ENCODE peak calls at places on chromosomes 3 and 15, in six cellular contexts. One of them, this sample, is unnamed. For H3K4me1, the result is how much of the 10 kb centered on the place peaks cover.

GRCh38 chr15:66603301-66604179 is 37.7 kb upstream of the LCTL start:
- DNase-seq in H9: peak
- DNase-seq in HAP-1: peak
- DNase-seq in right atrium auricular region: no peak
- DNase-seq in SK-N-SH: peak
- DNase-seq in cardiac muscle cell: peak
- DNase-seq in this sample: peak

GRCh38 chr3:184496933-184497332 is 64.7 kb upstream of the EPHB3 start:
- DNase-seq in H9: no peak
- DNase-seq in HAP-1: no peak
- DNase-seq in right atrium auricular region: no peak
- DNase-seq in SK-N-SH: no peak
- DNase-seq in cardiac muscle cell: no peak
- DNase-seq in this sample: no peak

GRCh38 chr3:120198305-120198878 is 86.6 kb downstream of the GPR156 start:
- DNase-seq in H9: no peak
- DNase-seq in HAP-1: no peak
- DNase-seq in right atrium auricular region: no peak
- DNase-seq in SK-N-SH: no peak
- DNase-seq in cardiac muscle cell: peak
- DNase-seq in this sample: peak

GRCh38 chr3:135895734-135896121 is 69.8 kb upstream of the PPP2R3A start:
- DNase-seq in H9: no peak
- DNase-seq in HAP-1: no peak
- DNase-seq in right atrium auricular region: no peak
- DNase-seq in SK-N-SH: no peak
- DNase-seq in cardiac muscle cell: peak
- DNase-seq in this sample: peak

GRCh38 chr3:41118461-41119385 is 80.6 kb upstream of the CTNNB1 start:
- DNase-seq in H9: no peak
- DNase-seq in HAP-1: no peak
- DNase-seq in right atrium auricular region: no peak
- DNase-seq in SK-N-SH: no peak
- DNase-seq in cardiac muscle cell: no peak
- DNase-seq in this sample: no peak

GRCh38 chr3:126493051-126493450 is 17.4 kb upstream of the ZXDC start:
- DNase-seq in H9: no peak
- DNase-seq in HAP-1: no peak
- DNase-seq in right atrium auricular region: no peak
- DNase-seq in SK-N-SH: no peak
- DNase-seq in cardiac muscle cell: no peak
- DNase-seq in this sample: no peak

GRCh38 chr15:84605225-84605882 is 4.5 kb downstream of the ZSCAN2 start:
- DNase-seq in H9: no peak
- DNase-seq in HAP-1: no peak
- DNase-seq in right atrium auricular region: no peak
- DNase-seq in SK-N-SH: no peak
- DNase-seq in cardiac muscle cell: no peak
- DNase-seq in this sample: no peak

GRCh38 chr3:55180936-55181535 is 253.2 kb upstream of the LRTM1 start:
- DNase-seq in H9: no peak
- DNase-seq in HAP-1: peak
- DNase-seq in right atrium auricular region: no peak
- DNase-seq in SK-N-SH: peak
- DNase-seq in cardiac muscle cell: peak
- DNase-seq in this sample: peak

GRCh38 chr3:157614896-157615295 is 111.7 kb upstream of the VEPH1 start:
- DNase-seq in H9: no peak
- DNase-seq in HAP-1: no peak
- DNase-seq in right atrium auricular region: no peak
- DNase-seq in SK-N-SH: no peak
- DNase-seq in cardiac muscle cell: no peak
- DNase-seq in this sample: no peak

GRCh38 chr15:46077220-46077619 is 442.4 kb downstream of the SQOR start:
- DNase-seq in H9: no peak
- DNase-seq in HAP-1: no peak
- DNase-seq in right atrium auricular region: no peak
- DNase-seq in SK-N-SH: no peak
- DNase-seq in cardiac muscle cell: no peak
- DNase-seq in this sample: no peak

GRCh38 chr3:168165390-168166269 is 69.9 kb upstream of the GOLIM4 start:
- DNase-seq in H9: peak
- DNase-seq in HAP-1: peak
- DNase-seq in right atrium auricular region: peak
- DNase-seq in SK-N-SH: peak
- DNase-seq in cardiac muscle cell: peak
- DNase-seq in this sample: peak

GRCh38 chr3:9087831-9088413 is 124.7 kb upstream of the RAD18 start:
- DNase-seq in H9: no peak
- DNase-seq in HAP-1: no peak
- DNase-seq in right atrium auricular region: no peak
- DNase-seq in SK-N-SH: no peak
- DNase-seq in cardiac muscle cell: peak
- DNase-seq in this sample: no peak

GRCh38 chr15:22253676-22254408 is 173.5 kb downstream of the OR4M2 start:
- DNase-seq in H9: no peak
- DNase-seq in HAP-1: no peak
- DNase-seq in right atrium auricular region: no peak
- DNase-seq in SK-N-SH: no peak
- DNase-seq in cardiac muscle cell: no peak
- DNase-seq in this sample: no peak

GRCh38 chr15:96585634-96586386 is 255.3 kb downstream of the NR2F2 start:
- DNase-seq in H9: no peak
- DNase-seq in HAP-1: no peak
- DNase-seq in right atrium auricular region: no peak
- DNase-seq in SK-N-SH: peak
- DNase-seq in cardiac muscle cell: peak
- DNase-seq in this sample: peak

GRCh38 chr3:36077320-36077719 is 303.0 kb upstream of the STAC start:
- DNase-seq in H9: no peak
- DNase-seq in HAP-1: no peak
- DNase-seq in right atrium auricular region: no peak
- DNase-seq in SK-N-SH: no peak
- DNase-seq in cardiac muscle cell: no peak
- DNase-seq in this sample: no peak

GRCh38 chr15:61444585-61444984 is 215.5 kb upstream of the RORA start:
- DNase-seq in H9: no peak
- DNase-seq in HAP-1: no peak
- DNase-seq in right atrium auricular region: no peak
- DNase-seq in SK-N-SH: no peak
- DNase-seq in cardiac muscle cell: no peak
- DNase-seq in this sample: no peak

GRCh38 chr3:169203631-169204550 is 459.6 kb downstream of the MECOM start:
- DNase-seq in H9: no peak
- DNase-seq in HAP-1: peak
- DNase-seq in right atrium auricular region: no peak
- DNase-seq in SK-N-SH: no peak
- DNase-seq in cardiac muscle cell: peak
- DNase-seq in this sample: no peak

GRCh38 chr3:31307131-31307785 is 225.5 kb upstream of the STT3B start:
- DNase-seq in H9: no peak
- DNase-seq in HAP-1: no peak
- DNase-seq in right atrium auricular region: no peak
- DNase-seq in SK-N-SH: no peak
- DNase-seq in cardiac muscle cell: peak
- DNase-seq in this sample: no peak

GRCh38 chr3:132554437-132554836 is 42.6 kb upstream of the ACKR4 start:
- DNase-seq in H9: no peak
- DNase-seq in HAP-1: peak
- DNase-seq in right atrium auricular region: no peak
- DNase-seq in SK-N-SH: no peak
- DNase-seq in cardiac muscle cell: peak
- DNase-seq in this sample: no peak

DNA sequence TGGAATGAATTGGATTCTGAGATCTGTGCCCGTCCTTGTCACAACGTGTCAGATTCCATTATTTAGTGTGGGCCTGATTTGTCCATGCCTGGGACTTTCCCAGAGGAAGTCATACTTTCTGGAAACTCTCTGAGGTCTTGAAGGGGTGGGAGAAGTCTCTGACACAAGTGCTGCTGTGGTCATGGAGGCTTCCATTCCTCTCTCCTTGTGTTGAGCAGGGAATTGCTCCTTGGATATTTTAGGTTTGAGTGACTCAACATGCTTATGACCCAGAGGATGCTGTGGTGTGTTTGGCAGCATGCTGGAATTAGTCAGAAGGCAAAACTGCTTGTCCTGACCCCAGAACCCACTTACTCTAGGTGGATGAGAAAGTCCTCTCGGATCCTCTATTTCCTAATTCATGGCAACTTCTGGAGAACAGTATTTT is 132.1 kb downstream of the LPP start:
- DNase-seq in H9: no peak
- DNase-seq in HAP-1: no peak
- DNase-seq in right atrium auricular region: peak
- DNase-seq in SK-N-SH: no peak
- DNase-seq in cardiac muscle cell: peak
- DNase-seq in this sample: peak
- H3K4me1 ChIP-seq in H9: under half
- H3K4me1 ChIP-seq in HAP-1: under half
- H3K4me1 ChIP-seq in right atrium auricular region: half or more
- H3K4me1 ChIP-seq in SK-N-SH: under half
- H3K4me1 ChIP-seq in cardiac muscle cell: under half
- H3K4me1 ChIP-seq in this sample: half or more

DNA sequence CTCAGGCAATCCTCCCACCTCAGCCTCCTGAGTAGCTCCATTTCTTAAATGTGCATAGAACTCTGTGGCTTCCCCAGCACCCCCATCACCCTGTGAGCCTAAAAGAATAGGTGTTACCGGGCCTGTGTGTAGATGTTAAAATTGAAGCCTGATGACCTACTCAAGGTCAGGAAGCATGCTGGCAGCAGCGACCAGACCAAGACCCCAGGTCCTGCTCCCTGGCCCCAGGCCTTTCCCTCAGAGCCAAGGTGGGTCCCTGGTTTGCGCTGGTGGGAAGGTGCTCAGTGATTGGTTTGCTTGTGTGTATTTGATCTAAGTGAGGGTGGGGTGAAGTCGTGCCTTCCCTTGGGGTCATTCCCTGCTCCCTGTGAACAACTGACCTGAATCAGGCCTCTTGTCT is 18.4 kb upstream of the CRABP1 start:
- DNase-seq in H9: no peak
- DNase-seq in HAP-1: no peak
- DNase-seq in right atrium auricular region: no peak
- DNase-seq in SK-N-SH: peak
- DNase-seq in cardiac muscle cell: no peak
- DNase-seq in this sample: no peak
- H3K4me1 ChIP-seq in H9: under half
- H3K4me1 ChIP-seq in HAP-1: under half
- H3K4me1 ChIP-seq in right atrium auricular region: under half
- H3K4me1 ChIP-seq in SK-N-SH: under half
- H3K4me1 ChIP-seq in cardiac muscle cell: under half
- H3K4me1 ChIP-seq in this sample: under half

GRCh38 chr15:70750203-70750869 is 13.0 kb downstream of the UACA start:
- DNase-seq in H9: no peak
- DNase-seq in HAP-1: no peak
- DNase-seq in right atrium auricular region: no peak
- DNase-seq in SK-N-SH: no peak
- DNase-seq in cardiac muscle cell: no peak
- DNase-seq in this sample: no peak
- H3K4me1 ChIP-seq in H9: under half
- H3K4me1 ChIP-seq in HAP-1: under half
- H3K4me1 ChIP-seq in right atrium auricular region: half or more
- H3K4me1 ChIP-seq in SK-N-SH: under half
- H3K4me1 ChIP-seq in cardiac muscle cell: under half
- H3K4me1 ChIP-seq in this sample: under half

GRCh38 chr15:81292516-81293001 is 31.4 kb downstream of the STARD5 start:
- DNase-seq in H9: no peak
- DNase-seq in HAP-1: no peak
- DNase-seq in right atrium auricular region: no peak
- DNase-seq in SK-N-SH: no peak
- DNase-seq in cardiac muscle cell: no peak
- DNase-seq in this sample: no peak

GRCh38 chr15:81295466-81296145 is 28.3 kb downstream of the STARD5 start:
- DNase-seq in H9: no peak
- DNase-seq in HAP-1: no peak
- DNase-seq in right atrium auricular region: no peak
- DNase-seq in SK-N-SH: no peak
- DNase-seq in cardiac muscle cell: no peak
- DNase-seq in this sample: peak

GRCh38 chr15:81296218-81296617 is 27.7 kb downstream of the STARD5 start:
- DNase-seq in H9: no peak
- DNase-seq in HAP-1: no peak
- DNase-seq in right atrium auricular region: no peak
- DNase-seq in SK-N-SH: no peak
- DNase-seq in cardiac muscle cell: no peak
- DNase-seq in this sample: no peak

GRCh38 chr15:81293728-81294500 is 30.0 kb downstream of the STARD5 start:
- DNase-seq in H9: no peak
- DNase-seq in HAP-1: no peak
- DNase-seq in right atrium auricular region: no peak
- DNase-seq in SK-N-SH: peak
- DNase-seq in cardiac muscle cell: no peak
- DNase-seq in this sample: no peak

GRCh38 chr15:81294501-81294850 is 29.5 kb downstream of the STARD5 start:
- DNase-seq in H9: peak
- DNase-seq in HAP-1: no peak
- DNase-seq in right atrium auricular region: no peak
- DNase-seq in SK-N-SH: no peak
- DNase-seq in cardiac muscle cell: no peak
- DNase-seq in this sample: no peak
- H3K4me1 ChIP-seq in H9: under half
- H3K4me1 ChIP-seq in HAP-1: under half
- H3K4me1 ChIP-seq in right atrium auricular region: under half
- H3K4me1 ChIP-seq in SK-N-SH: under half
- H3K4me1 ChIP-seq in cardiac muscle cell: under half
- H3K4me1 ChIP-seq in this sample: under half

GRCh38 chr15:41775651-41776050 is 1.4 kb downstream of the MAPKBP1 start:
- DNase-seq in H9: no peak
- DNase-seq in HAP-1: no peak
- DNase-seq in right atrium auricular region: no peak
- DNase-seq in SK-N-SH: no peak
- DNase-seq in cardiac muscle cell: peak
- DNase-seq in this sample: no peak
- H3K4me1 ChIP-seq in H9: under half
- H3K4me1 ChIP-seq in HAP-1: under half
- H3K4me1 ChIP-seq in right atrium auricular region: under half
- H3K4me1 ChIP-seq in SK-N-SH: under half
- H3K4me1 ChIP-seq in cardiac muscle cell: half or more
- H3K4me1 ChIP-seq in this sample: half or more